ENCODE peak calls at places on chromosomes 11 and 22, in seven cellular contexts. Y is SK-N-SH, G is GM23338, B is OCI-LY7, T is hepatocyte, V is GM23248, A is PC-3. C is an unnamed sample. For H3K9me2, the result is how much of the 10 kb centered on the place peaks cover.

GRCh38 chr22:23302171-23303002 is 122.1 kb downstream of the BCR start:
- DNase-seq in Y (no peak), G (no peak), B (no peak), T (no peak), V (no peak), A (no peak), C (no peak)

GRCh38 chr22:29944339-29944738 is 61.4 kb downstream of the MTMR3 start:
- DNase-seq in Y (no peak), G (no peak), B (no peak), T (no peak), V (peak), A (no peak), C (no peak)

GRCh38 chr11:134173296-134173695 is 50.5 kb downstream of the NCAPD3 start:
- DNase-seq in Y (no peak), G (no peak), B (no peak), T (no peak), V (no peak), A (no peak), C (no peak)

GRCh38 chr22:21571679-21572078 is 4.2 kb downstream of the UBE2L3 start:
- DNase-seq in Y (no peak), G (no peak), B (no peak), T (no peak), V (no peak), A (no peak), C (no peak)

GRCh38 chr11:47918370-47918690 is 62.0 kb upstream of the PTPRJ start:
- DNase-seq in Y (no peak), G (no peak), B (no peak), T (no peak), V (peak), A (no peak), C (no peak)

GRCh38 chr22:41445171-41446056 is 1.2 kb downstream of the TOB2 start:
- DNase-seq in Y (no peak), G (peak), B (peak), T (peak), V (peak), A (peak), C (no peak)

GRCh38 chr22:19943665-19944026 is 2.0 kb upstream of the TXNRD2 start:
- DNase-seq in Y (peak), G (peak), B (peak), T (no peak), V (peak), A (no peak), C (no peak)

GRCh38 chr22:27775698-27776409 is 25.7 kb downstream of the MN1 start:
- DNase-seq in Y (peak), G (peak), B (no peak), T (no peak), V (no peak), A (no peak), C (no peak)

GRCh38 chr11:128246364-128247234 is 340.8 kb downstream of the ETS1 start:
- DNase-seq in Y (peak), G (no peak), B (no peak), T (peak), V (peak), A (no peak), C (no peak)

GRCh38 chr11:9428706-9429105 is 32.1 kb upstream of the ZNF143 start:
- DNase-seq in Y (no peak), G (no peak), B (no peak), T (no peak), V (no peak), A (no peak), C (no peak)

GRCh38 chr11:44774736-44775135 is 48.0 kb downstream of the TSPAN18 start:
- DNase-seq in Y (no peak), G (no peak), B (no peak), T (no peak), V (no peak), A (no peak), C (no peak)

GRCh38 chr11:8209208-8209807 is 40.5 kb upstream of the RIC3 start:
- DNase-seq in Y (no peak), G (peak), B (no peak), T (no peak), V (no peak), A (peak), C (no peak)

GRCh38 chr11:28092786-28093185 is 15.2 kb downstream of the KIF18A start:
- DNase-seq in Y (no peak), G (no peak), B (no peak), T (no peak), V (no peak), A (no peak), C (no peak)

GRCh38 chr11:28100665-28101064 is 7.3 kb downstream of the KIF18A start:
- DNase-seq in Y (no peak), G (no peak), B (no peak), T (no peak), V (no peak), A (no peak), C (no peak)

GRCh38 chr11:28099715-28100114 is 8.2 kb downstream of the KIF18A start:
- DNase-seq in Y (no peak), G (no peak), B (no peak), T (no peak), V (no peak), A (no peak), C (no peak)

GRCh38 chr11:28098257-28098656 is 9.7 kb downstream of the KIF18A start:
- DNase-seq in Y (no peak), G (no peak), B (no peak), T (no peak), V (no peak), A (no peak), C (no peak)
- H3K9me2 ChIP-seq in Y (under half), G (under half), B (under half), T (under half), V (under half), A (under half), C (under half)

GRCh38 chr22:36022697-36023096 is 5.9 kb downstream of the RBFOX2 start:
- DNase-seq in Y (no peak), G (no peak), B (peak), T (no peak), V (no peak), A (no peak), C (no peak)
- H3K27ac ChIP-seq in Y (peak), G (no peak), B (peak), T (peak), V (peak), A (no peak), C (no peak)

DNA sequence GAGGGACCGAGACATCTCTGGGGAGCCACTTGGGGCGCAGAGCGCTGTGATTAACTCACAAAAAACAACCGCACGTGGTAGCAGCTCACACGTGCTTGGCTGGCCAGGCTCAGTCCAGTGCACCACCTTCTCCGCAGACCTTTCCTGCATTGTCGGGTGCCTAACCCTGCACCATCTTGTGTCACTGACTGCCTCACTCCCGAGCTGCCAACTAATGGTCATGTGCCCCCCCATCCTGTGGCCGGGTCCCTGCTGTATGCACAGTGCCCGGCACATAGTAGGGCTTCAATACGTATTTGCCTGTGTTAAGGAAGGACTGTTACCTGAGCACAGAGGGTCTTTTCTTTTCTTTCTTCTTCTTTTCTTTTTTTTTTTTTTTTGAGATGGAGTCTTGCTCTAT is 71.9 kb downstream of the ARHGAP8 start:
- DNase-seq in Y (no peak), G (no peak), B (no peak), T (no peak), V (no peak), A (no peak), C (no peak)
- H3K9me2 ChIP-seq in Y (under half), G (under half), B (under half), T (under half), V (under half), A (under half), C (under half)

DNA sequence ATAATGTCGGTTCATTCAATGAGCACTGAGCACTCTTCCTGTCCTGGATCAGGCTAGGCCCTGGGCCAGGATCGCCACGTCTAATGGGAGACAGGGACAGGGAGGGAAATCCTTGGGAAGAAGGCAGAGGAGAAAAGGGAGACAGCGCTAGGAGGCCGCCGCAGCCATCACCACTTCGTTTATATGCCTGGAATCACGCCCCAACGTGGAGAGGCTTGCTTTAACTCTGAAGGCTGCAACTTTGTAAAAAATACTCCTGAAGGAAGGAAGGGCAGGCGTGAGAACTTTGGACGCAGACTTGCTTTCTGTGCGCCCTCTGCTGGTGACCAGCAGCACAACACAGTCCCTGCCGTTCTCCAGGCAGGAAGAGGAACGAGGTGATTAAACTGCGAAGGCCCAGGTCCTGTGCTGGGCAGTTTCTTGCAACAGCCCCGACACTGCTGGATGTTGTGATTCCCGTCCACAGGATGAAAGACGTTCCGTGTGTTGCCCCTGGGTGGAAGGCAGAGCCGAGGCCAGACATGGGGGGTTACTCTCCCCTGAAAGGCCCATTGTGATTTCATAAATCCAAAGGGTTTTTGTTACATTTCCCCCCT is 22.1 kb downstream of the RIBC2 start:
- DNase-seq in Y (peak), G (peak), B (peak), T (peak), V (peak), A (peak), C (peak)
- H3K27ac ChIP-seq in Y (peak), G (no peak), B (no peak), T (peak), V (no peak), A (no peak), C (peak)

GRCh38 chr22:47001288-47001687 is 238.8 kb downstream of the TBC1D22A start:
- DNase-seq in Y (no peak), G (no peak), B (no peak), T (no peak), V (no peak), A (no peak), C (no peak)
- H3K9me2 ChIP-seq in Y (under half), G (under half), B (under half), T (under half), V (under half), A (under half), C (under half)

DNA sequence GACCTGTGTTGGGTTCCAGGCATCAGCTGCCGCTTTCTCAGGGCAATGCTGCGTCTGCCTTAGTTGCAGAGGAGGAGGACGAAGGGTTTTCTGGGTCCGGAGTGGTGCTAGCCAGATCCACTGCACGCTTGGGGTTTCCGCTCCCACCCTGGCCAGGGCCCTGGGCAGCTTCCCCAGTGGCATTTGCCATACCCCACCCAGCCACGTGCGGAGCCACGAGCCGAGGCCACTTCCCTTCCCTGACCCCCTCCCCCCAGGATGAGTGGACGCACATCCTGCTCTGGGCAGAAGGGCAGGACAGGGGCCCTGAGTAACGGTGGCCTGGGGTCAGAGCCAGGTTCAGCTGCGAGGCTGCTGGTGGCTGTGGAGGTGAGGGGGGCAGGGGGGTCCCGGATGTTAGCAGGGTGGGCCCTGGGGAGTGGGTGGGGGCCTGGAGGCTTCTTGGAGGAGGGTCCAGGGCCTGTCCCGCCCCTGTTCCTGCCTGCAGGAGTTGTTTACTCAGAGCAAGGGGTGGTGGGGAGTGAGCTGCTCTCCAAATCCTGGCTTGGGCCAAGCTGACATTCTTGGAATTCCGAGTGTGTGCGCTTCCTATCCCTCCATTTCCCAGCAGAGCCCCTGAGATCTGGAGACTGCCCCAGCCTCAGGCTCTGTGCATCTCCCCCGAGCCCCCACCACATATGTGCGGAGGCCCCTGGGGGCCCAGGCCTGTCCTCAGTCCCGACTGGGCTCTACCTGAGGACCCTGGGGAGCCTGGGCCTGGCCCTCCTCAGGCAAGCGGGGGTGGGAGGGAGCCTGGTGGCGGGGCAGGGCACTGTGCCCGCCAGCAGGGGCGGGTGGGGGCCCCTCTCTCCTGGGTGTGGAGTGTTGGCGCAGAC is 1.4 kb downstream of the TSPAN4 start:
- DNase-seq in Y (no peak), G (peak), B (no peak), T (peak), V (peak), A (peak), C (no peak)
- H3K27ac ChIP-seq in Y (peak), G (peak), B (no peak), T (peak), V (peak), A (peak), C (peak)

DNA sequence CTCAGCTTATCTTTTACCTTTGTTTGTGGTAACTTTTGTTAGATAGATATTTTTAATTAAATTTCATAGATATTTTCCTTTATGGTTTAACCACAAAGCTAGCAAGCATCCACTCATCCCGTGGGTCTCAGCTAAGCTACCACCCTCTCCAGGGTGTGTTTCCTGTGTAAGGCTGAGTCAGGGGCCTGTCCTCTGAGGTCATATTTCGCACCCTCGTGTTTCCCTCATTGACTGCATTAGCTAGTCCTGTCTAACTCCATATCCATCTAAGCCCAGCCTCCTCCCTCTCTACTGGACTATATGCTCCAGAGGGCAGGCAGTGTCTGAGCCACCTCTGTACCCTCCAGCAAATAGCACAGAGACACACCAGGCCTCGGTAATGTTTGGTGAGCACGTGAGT is 16.7 kb downstream of the XRRA1 start:
- DNase-seq in Y (no peak), G (no peak), B (no peak), T (no peak), V (peak), A (peak), C (no peak)
- H3K9me2 ChIP-seq in Y (under half), G (under half), B (under half), T (under half), V (under half), A (under half), C (under half)

DNA sequence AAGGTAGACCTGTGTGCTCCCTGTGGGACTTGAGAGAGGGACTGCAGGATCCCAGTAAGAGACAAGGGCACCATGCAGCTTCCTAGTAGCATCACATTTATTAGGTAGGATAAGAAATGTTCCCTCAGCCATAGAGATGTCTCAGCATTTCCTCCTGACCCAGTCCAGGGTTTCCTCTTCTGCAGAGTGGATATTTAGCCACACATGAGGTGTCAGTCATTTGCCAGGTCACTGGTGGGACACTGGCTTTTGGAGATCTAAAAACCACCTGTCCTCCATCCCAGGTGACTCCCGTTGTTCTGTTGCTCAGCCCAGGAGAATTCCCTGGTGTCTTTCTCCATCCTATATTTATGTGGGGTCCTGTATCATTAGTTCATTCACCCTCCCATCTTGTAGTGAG is 117.5 kb upstream of the NNMT start:
- DNase-seq in Y (no peak), G (no peak), B (no peak), T (no peak), V (no peak), A (no peak), C (no peak)
- H3K27ac ChIP-seq in Y (no peak), G (no peak), B (no peak), T (peak), V (no peak), A (no peak), C (no peak)

DNA sequence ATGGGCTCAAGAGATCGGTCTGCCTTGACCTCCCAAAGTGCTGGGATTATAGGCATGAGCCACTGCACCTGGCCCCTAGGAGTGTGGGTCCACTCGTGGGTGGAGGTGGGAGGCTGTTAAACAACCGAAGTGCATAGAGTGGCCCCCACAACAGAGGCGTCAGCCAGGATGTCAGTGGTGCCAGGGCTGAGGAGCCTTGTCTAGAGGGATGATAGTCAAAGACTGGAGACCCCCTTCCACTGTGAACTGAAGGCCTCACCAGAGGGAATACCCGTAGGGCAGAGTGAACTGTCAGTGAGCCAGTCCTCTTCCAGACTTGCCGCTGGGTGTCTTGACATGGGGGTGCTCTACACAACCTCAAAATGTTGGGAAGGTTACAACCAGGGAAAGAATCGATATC is 38.2 kb downstream of the AP2A2 start:
- DNase-seq in Y (no peak), G (no peak), B (no peak), T (no peak), V (no peak), A (no peak), C (no peak)
- H3K9me2 ChIP-seq in Y (under half), G (under half), B (under half), T (under half), V (under half), A (under half), C (under half)